ENCODE peak calls at places on chromosomes 7 and 10, in four cellular contexts. One of them, this sample, is unnamed.
A peak's percentile ranks its signal among the peaks of the same experiment; 100 is the strongest.

GRCh38 chr7:573496-574295 is 54.0 kb upstream of the PDGFA start:
- DNase-seq in transverse colon: no peak
- DNase-seq in brain microvascular endothelial cell: no peak
- DNase-seq in WERI-Rb-1: no peak
- DNase-seq in this sample: peak; percentile 14

GRCh38 chr7:115933463-115933862 is 97.1 kb downstream of the TFEC start:
- DNase-seq in brain microvascular endothelial cell: no peak
- DNase-seq in transverse colon: no peak
- DNase-seq in WERI-Rb-1: no peak
- DNase-seq in this sample: no peak

GRCh38 chr7:132580277-132580676 is 4.0 kb upstream of the PLXNA4 start:
- DNase-seq in brain microvascular endothelial cell: no peak
- DNase-seq in transverse colon: no peak
- DNase-seq in WERI-Rb-1: no peak
- DNase-seq in this sample: no peak

GRCh38 chr10:125441151-125441550 is 241.8 kb downstream of the TEX36 start:
- DNase-seq in transverse colon: no peak
- DNase-seq in WERI-Rb-1: no peak
- DNase-seq in brain microvascular endothelial cell: peak; percentile 20
- DNase-seq in this sample: no peak

GRCh38 chr7:149496642-149497391 is 792 bp downstream of the ZNF746 start:
- DNase-seq in brain microvascular endothelial cell: peak; percentile 13
- DNase-seq in WERI-Rb-1: peak; percentile 49
- DNase-seq in transverse colon: peak; percentile 58
- DNase-seq in this sample: peak; percentile 40

GRCh38 chr7:43954524-43955228 is 28.4 kb downstream of the UBE2D4 start:
- DNase-seq in brain microvascular endothelial cell: peak; percentile 74
- DNase-seq in transverse colon: peak; percentile 22
- DNase-seq in WERI-Rb-1: peak; percentile 75
- DNase-seq in this sample: no peak

GRCh38 chr10:119303886-119304285 is 96.5 kb downstream of the GRK5 start:
- DNase-seq in brain microvascular endothelial cell: no peak
- DNase-seq in WERI-Rb-1: no peak
- DNase-seq in transverse colon: no peak
- DNase-seq in this sample: no peak

GRCh38 chr10:123614888-123615287 is 51.3 kb upstream of the GPR26 start:
- DNase-seq in WERI-Rb-1: no peak
- DNase-seq in brain microvascular endothelial cell: peak; percentile 31
- DNase-seq in transverse colon: peak; percentile 69
- DNase-seq in this sample: peak; percentile 88

GRCh38 chr10:31031205-31031665 is 430 bp downstream of the ZNF438 start:
- DNase-seq in brain microvascular endothelial cell: no peak
- DNase-seq in transverse colon: no peak
- DNase-seq in WERI-Rb-1: no peak
- DNase-seq in this sample: no peak

GRCh38 chr7:101674439-101674838 is 45.3 kb upstream of the MYL10 start:
- DNase-seq in brain microvascular endothelial cell: no peak
- DNase-seq in transverse colon: no peak
- DNase-seq in WERI-Rb-1: no peak
- DNase-seq in this sample: no peak

GRCh38 chr7:30331338-30331737 is 46.9 kb downstream of the ZNRF2 start:
- DNase-seq in transverse colon: no peak
- DNase-seq in brain microvascular endothelial cell: peak; percentile 33
- DNase-seq in WERI-Rb-1: no peak
- DNase-seq in this sample: no peak

GRCh38 chr10:118467200-118467599 is 125.1 kb upstream of the FAM204A start:
- DNase-seq in WERI-Rb-1: no peak
- DNase-seq in brain microvascular endothelial cell: no peak
- DNase-seq in transverse colon: no peak
- DNase-seq in this sample: no peak

GRCh38 chr10:125151824-125152634 is 8.3 kb downstream of the CTBP2 start:
- DNase-seq in WERI-Rb-1: no peak
- DNase-seq in brain microvascular endothelial cell: no peak
- DNase-seq in transverse colon: peak; percentile 86
- DNase-seq in this sample: peak; percentile 79

GRCh38 chr7:132869166-132869861 is 212.6 kb downstream of the CHCHD3 start:
- DNase-seq in WERI-Rb-1: no peak
- DNase-seq in brain microvascular endothelial cell: no peak
- DNase-seq in transverse colon: no peak
- DNase-seq in this sample: no peak

GRCh38 chr10:5552376-5553321 is 27.9 kb downstream of the CALML3 start:
- DNase-seq in WERI-Rb-1: no peak
- DNase-seq in brain microvascular endothelial cell: no peak
- DNase-seq in transverse colon: no peak
- DNase-seq in this sample: no peak

GRCh38 chr7:130921391-130922180 is 187.6 kb upstream of the KLF14 start:
- DNase-seq in transverse colon: peak; percentile 61
- DNase-seq in WERI-Rb-1: no peak
- DNase-seq in brain microvascular endothelial cell: peak; percentile 84
- DNase-seq in this sample: no peak

GRCh38 chr10:79418886-79419595 is 26.4 kb downstream of the ZCCHC24 start:
- DNase-seq in transverse colon: no peak
- DNase-seq in brain microvascular endothelial cell: no peak
- DNase-seq in WERI-Rb-1: no peak
- DNase-seq in this sample: peak; percentile 35

GRCh38 chr10:34861293-34862004 is 46.4 kb upstream of the PARD3 start:
- DNase-seq in brain microvascular endothelial cell: no peak
- DNase-seq in WERI-Rb-1: no peak
- DNase-seq in transverse colon: peak; percentile 78
- DNase-seq in this sample: no peak

GRCh38 chr10:80500572-80501380 is 36.9 kb upstream of the SH2D4B start:
- DNase-seq in transverse colon: no peak
- DNase-seq in WERI-Rb-1: no peak
- DNase-seq in brain microvascular endothelial cell: peak; percentile 40
- DNase-seq in this sample: no peak

GRCh38 chr7:21972397-21972784 is 26.7 kb upstream of the CDCA7L start:
- DNase-seq in WERI-Rb-1: no peak
- DNase-seq in transverse colon: no peak
- DNase-seq in brain microvascular endothelial cell: no peak
- DNase-seq in this sample: no peak

GRCh38 chr7:117470777-117471176 is 9.0 kb upstream of the CFTR start:
- DNase-seq in transverse colon: no peak
- DNase-seq in brain microvascular endothelial cell: no peak
- DNase-seq in WERI-Rb-1: no peak
- DNase-seq in this sample: peak; percentile 26

GRCh38 chr7:84389242-84389641 is 194.7 kb upstream of the SEMA3A start:
- DNase-seq in transverse colon: no peak
- DNase-seq in WERI-Rb-1: no peak
- DNase-seq in brain microvascular endothelial cell: no peak
- DNase-seq in this sample: no peak

GRCh38 chr10:3619276-3619675 is 165.7 kb downstream of the KLF6 start:
- DNase-seq in WERI-Rb-1: no peak
- DNase-seq in brain microvascular endothelial cell: no peak
- DNase-seq in transverse colon: no peak
- DNase-seq in this sample: no peak

GRCh38 chr10:47166405-47166777 is 133.6 kb upstream of the GDF10 start:
- DNase-seq in brain microvascular endothelial cell: no peak
- DNase-seq in WERI-Rb-1: no peak
- DNase-seq in transverse colon: no peak
- DNase-seq in this sample: no peak

GRCh38 chr7:24936121-24936824 is 43.7 kb downstream of the OSBPL3 start:
- DNase-seq in transverse colon: no peak
- DNase-seq in brain microvascular endothelial cell: no peak
- DNase-seq in WERI-Rb-1: no peak
- DNase-seq in this sample: no peak

GRCh38 chr10:102476466-102477141 is 25.3 kb upstream of the C10orf95 start:
- DNase-seq in transverse colon: no peak
- DNase-seq in WERI-Rb-1: no peak
- DNase-seq in brain microvascular endothelial cell: no peak
- DNase-seq in this sample: no peak

GRCh38 chr7:84697506-84697905 is 489.4 kb downstream of the SEMA3D start:
- DNase-seq in WERI-Rb-1: no peak
- DNase-seq in brain microvascular endothelial cell: peak; percentile 95
- DNase-seq in transverse colon: no peak
- DNase-seq in this sample: no peak

GRCh38 chr10:26743091-26743490 is 45.6 kb downstream of the PDSS1 start:
- DNase-seq in transverse colon: no peak
- DNase-seq in WERI-Rb-1: no peak
- DNase-seq in brain microvascular endothelial cell: no peak
- DNase-seq in this sample: no peak

GRCh38 chr10:26741368-26741767 is 43.9 kb downstream of the PDSS1 start:
- DNase-seq in brain microvascular endothelial cell: no peak
- DNase-seq in transverse colon: no peak
- DNase-seq in WERI-Rb-1: no peak
- DNase-seq in this sample: no peak

DNA sequence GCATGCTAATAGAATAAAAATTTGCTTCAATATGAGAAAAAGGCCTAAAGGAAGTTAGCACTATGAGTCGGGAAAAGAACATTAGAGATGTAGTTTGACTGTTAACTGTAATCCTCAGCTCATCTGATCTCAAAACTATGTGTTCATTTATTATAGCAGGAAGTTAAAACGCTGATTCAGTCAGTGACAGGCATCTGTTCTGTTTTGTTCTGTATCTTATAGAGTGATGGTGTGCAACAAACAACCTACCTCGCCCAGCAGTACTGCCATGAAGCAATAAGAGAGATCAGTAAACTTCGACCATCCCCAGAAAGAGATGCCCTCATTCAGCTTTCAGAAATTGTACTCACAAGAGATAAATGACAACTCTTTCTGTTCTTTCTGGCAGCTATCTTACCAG is 48.6 kb downstream of the PDSS1 start:
- DNase-seq in WERI-Rb-1: no peak
- DNase-seq in transverse colon: no peak
- DNase-seq in brain microvascular endothelial cell: no peak
- DNase-seq in this sample: no peak
- H3K36me3 ChIP-seq in WERI-Rb-1: peaks cover 3% of the 10 kb centered on the region
- H3K36me3 ChIP-seq in transverse colon: peaks cover 43% of the 10 kb centered on the region
- H3K36me3 ChIP-seq in brain microvascular endothelial cell: peaks cover 27% of the 10 kb centered on the region
- H3K36me3 ChIP-seq in this sample: peaks cover 5% of the 10 kb centered on the region

GRCh38 chr7:151119902-151120301 is 33.6 kb downstream of the AGAP3 start:
- DNase-seq in WERI-Rb-1: no peak
- DNase-seq in brain microvascular endothelial cell: no peak
- DNase-seq in transverse colon: no peak
- DNase-seq in this sample: peak; percentile 70

GRCh38 chr7:151120896-151121295 is 34.6 kb downstream of the AGAP3 start:
- DNase-seq in WERI-Rb-1: no peak
- DNase-seq in transverse colon: no peak
- DNase-seq in brain microvascular endothelial cell: no peak
- DNase-seq in this sample: no peak

GRCh38 chr7:151122276-151122675 is 36.0 kb downstream of the AGAP3 start:
- DNase-seq in brain microvascular endothelial cell: no peak
- DNase-seq in transverse colon: no peak
- DNase-seq in WERI-Rb-1: no peak
- DNase-seq in this sample: no peak

GRCh38 chr7:151122794-151123484 is 36.7 kb downstream of the AGAP3 start:
- DNase-seq in brain microvascular endothelial cell: no peak
- DNase-seq in transverse colon: no peak
- DNase-seq in WERI-Rb-1: no peak
- DNase-seq in this sample: no peak

DNA sequence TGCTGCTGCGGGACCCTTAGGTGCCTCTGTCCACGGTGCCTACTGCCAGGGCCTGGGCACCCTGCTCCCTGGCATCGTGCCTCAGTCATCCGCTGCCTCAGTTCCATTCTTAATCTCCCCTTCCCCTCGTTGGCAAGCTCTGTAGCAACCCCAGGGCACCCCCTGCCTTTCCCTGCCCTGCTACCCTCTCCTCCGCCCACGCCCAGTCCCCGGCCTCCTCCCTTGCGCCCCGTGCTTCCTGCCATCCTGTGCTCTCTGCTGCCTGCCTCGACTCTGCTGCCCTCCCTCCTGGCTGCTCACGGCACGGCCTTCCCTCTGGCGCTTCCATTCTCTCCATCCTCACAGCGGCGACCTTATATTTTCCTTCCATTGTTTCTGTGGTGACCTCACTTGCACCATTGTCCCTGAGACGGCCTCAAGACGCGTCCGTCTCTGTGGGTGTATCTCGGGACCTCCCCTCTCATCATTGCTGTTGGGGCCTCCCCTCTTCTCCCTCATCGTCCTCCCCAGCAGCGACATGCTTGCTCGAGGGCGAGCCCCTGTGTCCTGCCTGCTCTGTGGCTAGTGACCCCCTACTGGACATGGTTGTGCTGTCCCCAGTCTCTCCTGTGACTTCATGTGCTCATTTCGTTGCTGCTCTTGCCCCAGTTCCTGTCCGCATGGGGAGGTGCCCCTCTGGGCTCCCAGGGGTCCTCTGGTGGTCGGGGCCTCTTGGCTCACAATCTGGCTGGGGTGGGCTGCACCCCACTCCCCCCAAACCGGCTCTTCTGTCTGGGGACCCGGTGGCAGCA is 35.3 kb downstream of the AGAP3 start:
- DNase-seq in WERI-Rb-1: no peak
- DNase-seq in brain microvascular endothelial cell: no peak
- DNase-seq in transverse colon: no peak
- DNase-seq in this sample: no peak
- H3K36me3 ChIP-seq in WERI-Rb-1: peaks cover 73% of the 10 kb centered on the region
- H3K36me3 ChIP-seq in brain microvascular endothelial cell: peaks cover 47% of the 10 kb centered on the region
- H3K36me3 ChIP-seq in transverse colon: peaks cover 15% of the 10 kb centered on the region
- H3K36me3 ChIP-seq in this sample: peaks cover 19% of the 10 kb centered on the region

DNA sequence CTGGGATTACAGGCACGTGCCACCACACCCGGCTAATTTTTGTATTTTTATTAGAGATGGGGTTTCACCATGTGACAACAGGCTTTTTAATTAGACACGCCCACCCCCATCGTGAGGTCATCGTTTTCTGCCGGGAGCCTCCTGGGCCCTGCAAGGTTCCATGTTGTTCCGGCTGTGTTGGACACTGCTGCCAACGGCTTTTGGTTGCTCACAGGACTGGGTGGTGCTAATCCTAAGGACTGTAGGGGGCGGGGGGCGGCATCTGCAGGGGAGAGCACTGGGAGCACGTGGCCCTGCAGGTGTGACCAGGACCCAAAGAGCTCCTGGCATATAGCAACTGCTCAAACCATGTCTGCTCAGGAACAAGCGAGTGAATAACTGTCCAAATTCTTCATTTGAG is 29.5 kb upstream of the INSIG1 start:
- DNase-seq in transverse colon: no peak
- DNase-seq in WERI-Rb-1: no peak
- DNase-seq in brain microvascular endothelial cell: no peak
- DNase-seq in this sample: no peak
- H3K36me3 ChIP-seq in transverse colon: no peaks in the 10 kb centered on the region
- H3K36me3 ChIP-seq in WERI-Rb-1: no peaks in the 10 kb centered on the region
- H3K36me3 ChIP-seq in brain microvascular endothelial cell: no peaks in the 10 kb centered on the region
- H3K36me3 ChIP-seq in this sample: no peaks in the 10 kb centered on the region

DNA sequence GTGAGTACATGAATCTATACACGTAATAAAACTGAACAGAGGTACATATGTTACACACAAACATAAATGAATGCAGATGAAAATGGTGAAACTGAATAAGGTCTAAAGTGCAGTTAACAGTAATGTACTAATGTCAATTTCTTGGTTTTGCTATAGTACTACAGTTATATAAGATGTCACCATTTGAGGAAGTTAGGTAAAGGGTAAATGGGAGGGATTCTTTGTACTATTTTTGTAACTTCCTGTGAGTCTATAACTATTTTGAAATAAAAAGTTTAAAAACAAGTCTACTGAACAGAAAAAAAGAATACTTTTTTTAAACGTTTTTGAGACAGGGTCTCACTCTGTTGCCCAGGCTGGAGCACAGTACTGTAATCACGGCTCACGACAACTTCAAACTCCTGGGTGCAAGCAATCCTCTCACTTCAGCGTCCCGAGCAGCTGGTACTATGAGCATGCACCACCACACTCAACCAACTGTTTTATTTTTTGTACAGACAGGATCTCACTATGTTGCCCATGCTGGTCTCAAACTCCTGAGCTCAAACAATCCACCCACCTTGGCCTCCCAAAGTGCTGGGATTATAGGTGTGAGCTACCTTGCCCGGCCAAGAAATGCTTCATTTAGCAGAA is 71.5 kb downstream of the WAPL start:
- DNase-seq in WERI-Rb-1: no peak
- DNase-seq in transverse colon: no peak
- DNase-seq in brain microvascular endothelial cell: no peak
- DNase-seq in this sample: no peak
- H3K36me3 ChIP-seq in WERI-Rb-1: peaks cover 86% of the 10 kb centered on the region
- H3K36me3 ChIP-seq in transverse colon: peaks cover 56% of the 10 kb centered on the region
- H3K36me3 ChIP-seq in brain microvascular endothelial cell: peaks cover 33% of the 10 kb centered on the region
- H3K36me3 ChIP-seq in this sample: no peaks in the 10 kb centered on the region

GRCh38 chr7:127671341-127671740 is 19.3 kb downstream of the SND1 start:
- DNase-seq in transverse colon: no peak
- DNase-seq in brain microvascular endothelial cell: no peak
- DNase-seq in WERI-Rb-1: no peak
- DNase-seq in this sample: no peak
- H3K36me3 ChIP-seq in transverse colon: no peaks in the 10 kb centered on the region
- H3K36me3 ChIP-seq in brain microvascular endothelial cell: peaks cover 3% of the 10 kb centered on the region
- H3K36me3 ChIP-seq in WERI-Rb-1: peaks cover 2% of the 10 kb centered on the region
- H3K36me3 ChIP-seq in this sample: no peaks in the 10 kb centered on the region